ENCODE peak calls at places on chromosome 17, in five cellular contexts. One of them, this sample, is unnamed. For H3K36me3, the result is how much of the 10 kb centered on the place peaks cover.

GRCh38 chr17:34797724-34798123 is 163.5 kb downstream of the CCT6B start:
- DNase-seq in cardiac muscle cell: peak
- DNase-seq in tibial artery: no peak
- DNase-seq in testis: peak
- DNase-seq in heart right ventricle: peak
- DNase-seq in this sample: no peak

GRCh38 chr17:30922235-30922993 is 669 bp downstream of the ADAP2 start:
- DNase-seq in cardiac muscle cell: no peak
- DNase-seq in tibial artery: peak
- DNase-seq in testis: no peak
- DNase-seq in heart right ventricle: peak
- DNase-seq in this sample: peak

GRCh38 chr17:41812176-41813038 is at the start of gene FKBP10:
- DNase-seq in cardiac muscle cell: peak
- DNase-seq in tibial artery: peak
- DNase-seq in testis: peak
- DNase-seq in heart right ventricle: peak
- DNase-seq in this sample: no peak

GRCh38 chr17:79942011-79942405 is 93.7 kb downstream of the TBC1D16 start:
- DNase-seq in cardiac muscle cell: no peak
- DNase-seq in tibial artery: no peak
- DNase-seq in testis: no peak
- DNase-seq in heart right ventricle: peak
- DNase-seq in this sample: peak

GRCh38 chr17:65228734-65229390 is 91.7 kb downstream of the RGS9 start:
- DNase-seq in cardiac muscle cell: peak
- DNase-seq in tibial artery: no peak
- DNase-seq in testis: peak
- DNase-seq in heart right ventricle: no peak
- DNase-seq in this sample: no peak

GRCh38 chr17:4035081-4035680 is 70.9 kb upstream of the ATP2A3 start:
- DNase-seq in cardiac muscle cell: no peak
- DNase-seq in tibial artery: no peak
- DNase-seq in testis: no peak
- DNase-seq in heart right ventricle: no peak
- DNase-seq in this sample: no peak

GRCh38 chr17:3448059-3448630 is 14.5 kb upstream of the OR1E2 start:
- DNase-seq in cardiac muscle cell: peak
- DNase-seq in tibial artery: no peak
- DNase-seq in testis: no peak
- DNase-seq in heart right ventricle: no peak
- DNase-seq in this sample: no peak

GRCh38 chr17:39729280-39729851 is 966 bp downstream of the MIEN1 start:
- DNase-seq in cardiac muscle cell: no peak
- DNase-seq in tibial artery: no peak
- DNase-seq in testis: no peak
- DNase-seq in heart right ventricle: no peak
- DNase-seq in this sample: no peak

GRCh38 chr17:20203761-20204263 is 194.7 kb downstream of the SPECC1 start:
- DNase-seq in cardiac muscle cell: no peak
- DNase-seq in tibial artery: no peak
- DNase-seq in testis: no peak
- DNase-seq in heart right ventricle: no peak
- DNase-seq in this sample: no peak

GRCh38 chr17:31424944-31425582 is 33.6 kb downstream of the RAB11FIP4 start:
- DNase-seq in cardiac muscle cell: no peak
- DNase-seq in tibial artery: no peak
- DNase-seq in testis: no peak
- DNase-seq in heart right ventricle: no peak
- DNase-seq in this sample: peak

GRCh38 chr17:77083547-77083946 is 57.2 kb upstream of the SEC14L1 start:
- DNase-seq in cardiac muscle cell: no peak
- DNase-seq in tibial artery: no peak
- DNase-seq in testis: no peak
- DNase-seq in heart right ventricle: no peak
- DNase-seq in this sample: peak

GRCh38 chr17:35731239-35731931 is at the start of gene RASL10B:
- DNase-seq in cardiac muscle cell: peak
- DNase-seq in tibial artery: peak
- DNase-seq in testis: peak
- DNase-seq in heart right ventricle: peak
- DNase-seq in this sample: no peak

GRCh38 chr17:80452173-80452915 is 24.1 kb downstream of the NPTX1 start:
- DNase-seq in cardiac muscle cell: no peak
- DNase-seq in tibial artery: no peak
- DNase-seq in testis: no peak
- DNase-seq in heart right ventricle: no peak
- DNase-seq in this sample: no peak

GRCh38 chr17:40122466-40122943 is 734 bp downstream of the MSL1 start:
- DNase-seq in cardiac muscle cell: peak
- DNase-seq in tibial artery: peak
- DNase-seq in testis: no peak
- DNase-seq in heart right ventricle: peak
- DNase-seq in this sample: peak

GRCh38 chr17:31413871-31414589 is 22.6 kb downstream of the RAB11FIP4 start:
- DNase-seq in cardiac muscle cell: peak
- DNase-seq in tibial artery: no peak
- DNase-seq in testis: no peak
- DNase-seq in heart right ventricle: no peak
- DNase-seq in this sample: no peak

GRCh38 chr17:60952747-60953146 is 275.1 kb downstream of the BCAS3 start:
- DNase-seq in cardiac muscle cell: no peak
- DNase-seq in tibial artery: no peak
- DNase-seq in testis: no peak
- DNase-seq in heart right ventricle: no peak
- DNase-seq in this sample: no peak
- H3K4me3 ChIP-seq in cardiac muscle cell: no peak
- H3K4me3 ChIP-seq in tibial artery: no peak
- H3K4me3 ChIP-seq in testis: no peak
- H3K4me3 ChIP-seq in heart right ventricle: no peak
- H3K4me3 ChIP-seq in this sample: no peak

GRCh38 chr17:804541-805435 is 22.6 kb downstream of the MRM3 start:
- DNase-seq in cardiac muscle cell: no peak
- DNase-seq in tibial artery: no peak
- DNase-seq in testis: no peak
- DNase-seq in heart right ventricle: no peak
- DNase-seq in this sample: no peak

GRCh38 chr17:807146-808002 is 25.2 kb downstream of the MRM3 start:
- DNase-seq in cardiac muscle cell: no peak
- DNase-seq in tibial artery: no peak
- DNase-seq in testis: no peak
- DNase-seq in heart right ventricle: no peak
- DNase-seq in this sample: no peak

GRCh38 chr17:808003-808294 is 25.8 kb downstream of the MRM3 start:
- DNase-seq in cardiac muscle cell: no peak
- DNase-seq in tibial artery: no peak
- DNase-seq in testis: no peak
- DNase-seq in heart right ventricle: no peak
- DNase-seq in this sample: no peak

GRCh38 chr17:802901-803881 is 21.0 kb downstream of the MRM3 start:
- DNase-seq in cardiac muscle cell: no peak
- DNase-seq in tibial artery: no peak
- DNase-seq in testis: no peak
- DNase-seq in heart right ventricle: no peak
- DNase-seq in this sample: no peak

GRCh38 chr17:806346-807145 is 24.4 kb downstream of the MRM3 start:
- DNase-seq in cardiac muscle cell: no peak
- DNase-seq in tibial artery: no peak
- DNase-seq in testis: no peak
- DNase-seq in heart right ventricle: no peak
- DNase-seq in this sample: no peak
- H3K36me3 ChIP-seq in cardiac muscle cell: under half
- H3K36me3 ChIP-seq in tibial artery: under half
- H3K36me3 ChIP-seq in testis: under half
- H3K36me3 ChIP-seq in heart right ventricle: under half
- H3K36me3 ChIP-seq in this sample: under half

GRCh38 chr17:1000597-1001490 is 3.9 kb downstream of the TIMM22 start:
- DNase-seq in cardiac muscle cell: peak
- DNase-seq in tibial artery: peak
- DNase-seq in testis: no peak
- DNase-seq in heart right ventricle: no peak
- DNase-seq in this sample: no peak
- H3K4me3 ChIP-seq in cardiac muscle cell: no peak
- H3K4me3 ChIP-seq in tibial artery: no peak
- H3K4me3 ChIP-seq in testis: no peak
- H3K4me3 ChIP-seq in heart right ventricle: no peak
- H3K4me3 ChIP-seq in this sample: no peak

GRCh38 chr17:47650525-47651522 is 1.1 kb downstream of the KPNB1 start:
- DNase-seq in cardiac muscle cell: peak
- DNase-seq in tibial artery: peak
- DNase-seq in testis: peak
- DNase-seq in heart right ventricle: peak
- DNase-seq in this sample: peak
- H3K36me3 ChIP-seq in cardiac muscle cell: under half
- H3K36me3 ChIP-seq in tibial artery: under half
- H3K36me3 ChIP-seq in testis: under half
- H3K36me3 ChIP-seq in heart right ventricle: under half
- H3K36me3 ChIP-seq in this sample: under half

GRCh38 chr17:61221597-61222471 is 177.8 kb upstream of the TBX2 start:
- DNase-seq in cardiac muscle cell: no peak
- DNase-seq in tibial artery: no peak
- DNase-seq in testis: no peak
- DNase-seq in heart right ventricle: no peak
- DNase-seq in this sample: no peak
- H3K4me3 ChIP-seq in cardiac muscle cell: no peak
- H3K4me3 ChIP-seq in tibial artery: no peak
- H3K4me3 ChIP-seq in testis: no peak
- H3K4me3 ChIP-seq in heart right ventricle: no peak
- H3K4me3 ChIP-seq in this sample: no peak

GRCh38 chr17:8406174-8406573 is 8.5 kb upstream of the RNF222 start:
- DNase-seq in cardiac muscle cell: no peak
- DNase-seq in tibial artery: peak
- DNase-seq in testis: no peak
- DNase-seq in heart right ventricle: no peak
- DNase-seq in this sample: no peak
- H3K36me3 ChIP-seq in cardiac muscle cell: under half
- H3K36me3 ChIP-seq in tibial artery: under half
- H3K36me3 ChIP-seq in testis: under half
- H3K36me3 ChIP-seq in heart right ventricle: under half
- H3K36me3 ChIP-seq in this sample: under half

This sample was measured in left lung.